ENCODE peak calls at places on chromosomes 12 and 14, in seven cellular contexts. P, I, N, J, L, G and O are unnamed samples.

GRCh38 chr12:62862259-62862881 is 72.6 kb downstream of the PPM1H start:
- DNase-seq in P (no peak), I (no peak), N (no peak), J (no peak), L (no peak), G (no peak), O (no peak)

GRCh38 chr14:95490727-95491451 is 25.6 kb downstream of the SYNE3 start:
- DNase-seq in P (no peak), I (no peak), N (no peak), J (no peak), L (no peak), G (no peak), O (no peak)

GRCh38 chr14:23704890-23705289 is 68.7 kb downstream of the DHRS2 start:
- DNase-seq in P (no peak), I (peak), N (no peak), J (no peak), L (no peak), G (no peak), O (no peak)

GRCh38 chr12:114820773-114821172 is 136.8 kb upstream of the TBX3 start:
- DNase-seq in P (no peak), I (no peak), N (no peak), J (no peak), L (no peak), G (no peak), O (no peak)

GRCh38 chr12:130556486-130557055 is 159.5 kb downstream of the RIMBP2 start:
- DNase-seq in P (no peak), I (no peak), N (no peak), J (no peak), L (no peak), G (no peak), O (no peak)

GRCh38 chr14:47790477-47790876 is 115.1 kb upstream of the MDGA2 start:
- DNase-seq in P (no peak), I (no peak), N (no peak), J (no peak), L (no peak), G (no peak), O (no peak)

GRCh38 chr14:22837750-22838538 is 1.6 kb downstream of the MMP14 start:
- DNase-seq in P (no peak), I (no peak), N (peak), J (no peak), L (no peak), G (no peak), O (no peak)

GRCh38 chr14:92687681-92688433 is 60.6 kb downstream of the LGMN start:
- DNase-seq in P (no peak), I (no peak), N (peak), J (no peak), L (no peak), G (peak), O (no peak)

GRCh38 chr12:102197789-102198188 is at the start of gene PMCH:
- DNase-seq in P (no peak), I (no peak), N (no peak), J (no peak), L (peak), G (no peak), O (peak)

GRCh38 chr14:90179809-90180779 is 76.3 kb upstream of the PSMC1 start:
- DNase-seq in P (no peak), I (no peak), N (no peak), J (no peak), L (no peak), G (peak), O (no peak)

GRCh38 chr14:54316652-54317051 is 80.2 kb upstream of the CDKN3 start:
- DNase-seq in P (no peak), I (no peak), N (no peak), J (no peak), L (no peak), G (no peak), O (no peak)

GRCh38 chr12:130555628-130556485 is 160.2 kb downstream of the RIMBP2 start:
- DNase-seq in P (no peak), I (no peak), N (no peak), J (no peak), L (no peak), G (peak), O (no peak)

GRCh38 chr12:92871121-92871520 is 58.0 kb downstream of the EEA1 start:
- DNase-seq in P (no peak), I (no peak), N (no peak), J (no peak), L (no peak), G (no peak), O (no peak)
- TF ChIP-seq TAF1 in P (no peak), I (no peak), N (no peak), J (no peak), L (no peak), G (no peak), O (no peak)

DNA sequence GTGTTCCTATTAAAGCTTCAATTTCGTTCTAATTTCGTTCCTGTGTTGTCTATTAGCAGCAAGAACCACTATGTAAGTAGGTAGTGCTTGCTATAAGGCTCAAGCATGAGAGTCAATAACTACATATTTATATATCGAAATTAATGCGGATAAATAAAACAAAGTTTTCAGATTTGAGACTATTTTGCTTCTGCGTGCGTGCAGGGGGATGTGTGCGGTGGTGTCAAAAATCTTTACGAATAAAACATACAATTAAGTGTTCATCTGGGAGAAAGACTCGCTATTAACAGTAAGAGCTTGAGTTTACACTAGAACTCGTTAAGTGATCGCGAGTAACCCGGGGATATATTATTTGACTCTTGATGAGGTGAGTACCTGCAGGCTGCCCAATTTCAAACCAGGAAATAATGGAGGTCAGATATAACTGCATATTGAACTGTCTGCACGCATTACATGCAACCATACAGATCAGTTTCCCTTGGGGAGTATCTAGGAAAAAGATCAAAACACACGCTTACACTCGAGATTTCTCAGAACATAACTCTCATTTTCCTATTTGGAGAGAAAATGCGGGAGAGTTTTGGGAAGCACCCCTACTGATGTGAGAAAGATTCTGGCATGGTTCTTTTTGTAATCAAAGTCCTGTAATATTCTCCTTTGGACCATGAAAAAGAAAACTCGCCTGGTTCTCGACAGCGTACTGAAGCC is 814 bp downstream of the TWF1 start:
- DNase-seq in P (no peak), I (peak), N (no peak), J (no peak), L (no peak), G (peak), O (no peak)
- TF ChIP-seq TAF1 in P (no peak), I (no peak), N (no peak), J (no peak), L (no peak), G (no peak), O (no peak)

GRCh38 chr12:100141666-100141997 is 1.0 kb downstream of the BLTP3B start:
- DNase-seq in P (no peak), I (no peak), N (no peak), J (no peak), L (no peak), G (no peak), O (no peak)
- TF ChIP-seq TAF1 in P (no peak), I (no peak), N (no peak), J (no peak), L (peak), G (peak), O (no peak)

DNA sequence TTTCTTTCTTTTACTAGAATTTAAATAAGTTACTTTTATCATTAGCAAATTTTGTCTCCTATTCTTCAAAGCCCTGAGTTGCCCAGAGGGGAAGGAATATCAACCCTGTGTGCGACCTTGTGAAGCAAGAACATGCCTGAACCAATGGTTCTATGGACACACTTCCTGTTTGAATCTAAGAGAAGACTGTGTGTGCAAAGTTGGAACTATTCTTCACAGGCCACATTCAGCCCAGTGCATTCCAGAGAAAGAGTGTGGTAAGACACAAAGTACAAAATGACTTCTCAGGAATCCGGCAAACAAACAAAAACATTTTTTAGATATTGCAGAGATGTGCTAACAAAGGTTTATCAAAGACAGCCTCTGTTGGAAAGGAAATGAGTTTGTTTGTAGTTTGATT is 90.8 kb upstream of the PTPRQ start:
- DNase-seq in P (no peak), I (peak), N (no peak), J (no peak), L (no peak), G (no peak), O (no peak)
- TF ChIP-seq TAF1 in P (no peak), I (no peak), N (no peak), J (no peak), L (no peak), G (no peak), O (no peak)